ENCODE peak calls at places on chromosomes 13 and 19, in five cellular contexts. K is uterus, O is psoas muscle, P is esophagus squamous epithelium, R is heart right ventricle. V is an unnamed sample.

GRCh38 chr19:47891923-47892666 is 6.0 kb upstream of the SULT2A1 start:
- DNase-seq in K (no peak), O (no peak), P (no peak), R (no peak), V (no peak)

GRCh38 chr19:51127755-51128154 is 3.0 kb downstream of the SIGLEC9 start:
- DNase-seq in K (no peak), O (no peak), P (no peak), R (no peak), V (no peak)

GRCh38 chr19:4606921-4607678 is 32.2 kb upstream of the TNFAIP8L1 start:
- DNase-seq in K (peak; percentile 20), O (peak; percentile 50), P (no peak), R (peak; percentile 76), V (no peak)

GRCh38 chr19:42066075-42066754 is 3.8 kb downstream of the GRIK5 start:
- DNase-seq in K (no peak), O (no peak), P (no peak), R (no peak), V (no peak)

GRCh38 chr13:111881700-111882099 is 185.2 kb upstream of the SOX1 start:
- DNase-seq in K (no peak), O (no peak), P (no peak), R (no peak), V (no peak)

GRCh38 chr19:7505682-7506384 is 10.1 kb upstream of the ZNF358 start:
- DNase-seq in K (no peak), O (no peak), P (no peak), R (no peak), V (no peak)

GRCh38 chr19:51259348-51260245 is 8.7 kb downstream of the SIGLECL1 start:
- DNase-seq in K (no peak), O (no peak), P (no peak), R (no peak), V (no peak)

GRCh38 chr19:2627855-2628254 is 74.6 kb downstream of the GNG7 start:
- DNase-seq in K (no peak), O (no peak), P (no peak), R (no peak), V (no peak)

GRCh38 chr13:52846567-52847321 is 1.7 kb downstream of the PCDH8 start:
- DNase-seq in K (no peak), O (peak; percentile 50), P (no peak), R (peak; percentile 62), V (no peak)

GRCh38 chr19:34712606-34713261 is 21.3 kb upstream of the ZNF181 start:
- DNase-seq in K (peak; percentile 24), O (no peak), P (no peak), R (no peak), V (peak; percentile 10)

GRCh38 chr19:31897292-31897691 is 448.1 kb upstream of the ZNF507 start:
- DNase-seq in K (no peak), O (no peak), P (no peak), R (no peak), V (no peak)

GRCh38 chr13:99085139-99085845 is 107.4 kb upstream of the DOCK9 start:
- DNase-seq in K (no peak), O (no peak), P (no peak), R (no peak), V (no peak)

GRCh38 chr19:3783660-3784584 is 2.3 kb downstream of the MATK start:
- DNase-seq in K (no peak), O (no peak), P (no peak), R (no peak), V (no peak)

GRCh38 chr19:3366761-3367571 is 583 bp downstream of the NFIC start:
- DNase-seq in K (peak; percentile 72), O (peak; percentile 78), P (no peak), R (peak; percentile 63), V (no peak)

GRCh38 chr13:44573790-44574465 is 2.2 kb downstream of the TSC22D1 start:
- DNase-seq in K (no peak), O (no peak), P (no peak), R (no peak), V (no peak)

GRCh38 chr13:26867451-26868067 is 107.0 kb upstream of the GPR12 start:
- DNase-seq in K (no peak), O (no peak), P (no peak), R (no peak), V (no peak)

GRCh38 chr13:112779856-112780604 is 90.2 kb downstream of the ATP11A start:
- DNase-seq in K (peak; percentile 4), O (no peak), P (no peak), R (no peak), V (no peak)

GRCh38 chr19:30209617-30210600 is 162.3 kb upstream of the ZNF536 start:
- DNase-seq in K (no peak), O (no peak), P (no peak), R (no peak), V (no peak)

GRCh38 chr19:30358821-30359580 is 13.2 kb upstream of the ZNF536 start:
- DNase-seq in K (no peak), O (no peak), P (no peak), R (no peak), V (no peak)

GRCh38 chr13:27770809-27771208 is 21.5 kb upstream of the GSX1 start:
- DNase-seq in K (no peak), O (no peak), P (no peak), R (no peak), V (no peak)

GRCh38 chr19:8641908-8642547 is 11.6 kb downstream of the NFILZ start:
- DNase-seq in K (no peak), O (no peak), P (no peak), R (no peak), V (no peak)

GRCh38 chr13:36357692-36358091 is 11.5 kb upstream of the SPART start:
- DNase-seq in K (peak; percentile 75), O (peak; percentile 35), P (no peak), R (no peak), V (no peak)

GRCh38 chr19:13234518-13234917 is 84.3 kb downstream of the IER2 start:
- DNase-seq in K (peak; percentile 24), O (peak; percentile 29), P (no peak), R (peak; percentile 35), V (no peak)

GRCh38 chr13:73162912-73163911 is 104.4 kb downstream of the KLF5 start:
- DNase-seq in K (no peak), O (no peak), P (no peak), R (no peak), V (no peak)

GRCh38 chr13:44895584-44895983 is 93.7 kb downstream of the NUFIP1 start:
- DNase-seq in K (no peak), O (no peak), P (no peak), R (no peak), V (no peak)

GRCh38 chr13:37040789-37041188 is 18.7 kb downstream of the SUPT20H start:
- DNase-seq in K (no peak), O (no peak), P (no peak), R (no peak), V (no peak)

GRCh38 chr19:50795665-50796073 is 5.5 kb downstream of the ACP4 start:
- DNase-seq in K (no peak), O (no peak), P (no peak), R (no peak), V (no peak)

GRCh38 chr19:37227996-37228395 is 10.0 kb downstream of the ZNF383 start:
- DNase-seq in K (no peak), O (no peak), P (no peak), R (no peak), V (no peak)

GRCh38 chr13:101155920-101156319 is 260.4 kb downstream of the NALCN start:
- DNase-seq in K (no peak), O (no peak), P (no peak), R (no peak), V (no peak)

GRCh38 chr13:59671853-59672252 is 491.9 kb downstream of the DIAPH3 start:
- DNase-seq in K (no peak), O (no peak), P (no peak), R (no peak), V (no peak)

GRCh38 chr13:24511824-24512207 is 762 bp downstream of the PARP4 start:
- DNase-seq in K (no peak), O (no peak), P (no peak), R (no peak), V (no peak)

GRCh38 chr19:51301266-51301665 is 10.2 kb upstream of the IGLON5 start:
- DNase-seq in K (no peak), O (no peak), P (no peak), R (no peak), V (no peak)

GRCh38 chr19:41225238-41226052 is 6.4 kb downstream of the AXL start:
- DNase-seq in K (peak; percentile 82), O (peak; percentile 79), P (no peak), R (no peak), V (peak; percentile 98)

DNA sequence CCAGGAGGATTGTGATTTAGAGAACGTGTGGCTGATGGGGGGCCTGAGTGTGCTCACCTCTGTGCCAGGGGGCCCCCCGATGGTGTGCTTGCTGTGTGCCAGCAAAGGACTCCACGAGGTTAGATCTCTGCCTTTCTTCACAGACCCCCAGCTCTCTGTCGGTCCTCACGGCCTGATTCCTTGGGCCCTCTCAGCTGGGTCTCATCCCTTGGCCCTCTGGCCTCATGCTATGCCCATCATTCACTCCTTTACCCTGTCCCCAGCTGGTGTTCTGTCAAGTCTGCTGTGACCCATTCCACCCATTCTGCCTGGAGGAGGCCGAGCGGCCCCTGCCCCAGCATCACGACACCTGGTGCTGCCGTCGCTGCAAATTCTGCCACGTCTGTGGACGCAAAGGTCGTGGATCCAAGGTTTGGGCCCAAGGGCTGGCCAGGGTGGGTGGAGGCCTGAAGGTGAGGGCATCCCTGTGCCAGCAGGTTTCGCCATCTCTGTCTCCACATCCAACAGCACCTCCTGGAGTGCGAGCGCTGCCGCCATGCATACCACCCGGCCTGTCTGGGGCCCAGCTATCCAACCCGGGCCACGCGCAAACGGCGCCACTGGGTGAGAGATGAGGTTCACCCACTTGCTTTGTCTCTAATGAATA is 7.5 kb downstream of the KMT2B start:
- DNase-seq in K (no peak), O (no peak), P (no peak), R (no peak), V (no peak)
- H3K36me3 ChIP-seq in K (no peaks in the 10 kb centered on the region), O (peaks cover 98% of the 10 kb centered on the region), P (peaks cover 100% of the 10 kb centered on the region), R (peaks cover 90% of the 10 kb centered on the region), V (peaks cover 68% of the 10 kb centered on the region)

GRCh38 chr19:1252818-1253513 is 4.6 kb downstream of the MIDN start:
- DNase-seq in K (peak; percentile 95), O (peak; percentile 91), P (peak; percentile 81), R (peak; percentile 91), V (peak; percentile 87)
- TF ChIP-seq CTCF in K (no peak), O (no peak), P (no peak), R (peak; percentile 36), V (peak; percentile 31)

GRCh38 chr13:40946485-40946884 is 72.6 kb downstream of the ELF1 start:
- DNase-seq in K (no peak), O (no peak), P (no peak), R (no peak), V (no peak)
- H3K36me3 ChIP-seq in K (no peaks in the 10 kb centered on the region), O (peaks cover 100% of the 10 kb centered on the region), P (peaks cover 100% of the 10 kb centered on the region), R (peaks cover 42% of the 10 kb centered on the region), V (peaks cover 11% of the 10 kb centered on the region)

DNA sequence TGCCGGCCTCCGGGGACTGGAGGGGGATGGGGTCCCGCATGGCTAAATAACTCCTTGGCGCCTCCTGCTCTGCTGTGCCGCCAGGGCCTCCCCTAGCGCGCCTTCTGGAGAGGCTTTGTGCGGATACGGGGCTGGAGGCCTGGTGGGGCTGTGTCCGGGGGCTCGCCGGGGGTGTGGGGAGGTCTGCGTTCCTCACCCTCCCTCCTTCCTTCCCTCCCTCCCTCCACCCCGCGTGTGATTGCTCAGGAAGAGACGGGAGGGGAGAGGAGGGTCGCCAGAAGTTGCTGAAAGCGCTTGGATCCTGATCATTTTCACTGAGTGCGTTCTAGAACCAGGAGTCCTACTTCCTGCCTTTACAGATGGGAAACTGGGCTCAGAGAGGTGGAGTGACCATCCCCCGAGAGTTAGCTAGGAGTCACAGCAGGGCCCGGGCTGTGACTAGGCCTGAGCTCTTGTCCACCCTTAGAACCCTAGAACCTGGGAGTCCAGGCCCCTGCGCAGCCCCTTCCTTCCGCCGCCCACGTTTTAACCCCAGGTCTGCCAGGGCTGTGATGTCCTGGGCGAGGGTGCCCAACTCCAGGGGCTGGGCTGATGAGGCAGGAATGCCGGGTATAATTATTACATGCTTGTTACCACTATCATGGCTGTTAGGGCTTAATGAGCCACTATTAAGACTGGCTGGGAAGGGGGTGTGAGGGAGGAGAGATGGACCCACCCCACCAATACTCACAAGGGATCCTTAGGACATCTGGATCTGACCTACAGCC is 782 bp upstream of the JUND start:
- DNase-seq in K (no peak), O (no peak), P (peak; percentile 78), R (peak; percentile 50), V (no peak)
- TF ChIP-seq CTCF in K (no peak), O (no peak), P (no peak), R (peak; percentile 42), V (peak; percentile 40)

V was measured in BJ.